ENCODE peak calls at places on chromosomes 6 and 20, in six cellular contexts. D is NCI-H1092 treated with DMSO at 0.1 percent for 48 hours; U is CD4-positive, alpha-beta memory T cell; O is astrocyte of the spinal cord; Z is kidney glomerular epithelial cell; X is right lobe of liver. K is an unnamed sample.

GRCh38 chr6:159012201-159012600 is 12.2 kb upstream of the RSPH3 start:
- DNase-seq in D (no peak), U (no peak), O (peak), Z (peak), X (no peak), K (no peak)

GRCh38 chr6:10420546-10421507 is 6.0 kb upstream of the TFAP2A start:
- DNase-seq in D (no peak), U (no peak), O (no peak), Z (no peak), X (no peak), K (no peak)

GRCh38 chr6:101397199-101397598 is 3.7 kb downstream of the GRIK2 start:
- DNase-seq in D (peak), U (no peak), O (peak), Z (no peak), X (no peak), K (peak)

GRCh38 chr20:39876974-39877615 is 811.9 kb downstream of the MAFB start:
- DNase-seq in D (peak), U (no peak), O (no peak), Z (no peak), X (no peak), K (peak)

GRCh38 chr6:38527371-38527770 is 112.4 kb downstream of the BTBD9 start:
- DNase-seq in D (no peak), U (no peak), O (no peak), Z (no peak), X (no peak), K (no peak)

GRCh38 chr20:17595846-17596245 is 26.0 kb downstream of the DSTN start:
- DNase-seq in D (no peak), U (no peak), O (no peak), Z (no peak), X (no peak), K (no peak)

GRCh38 chr20:16434087-16434664 is 139.1 kb downstream of the KIF16B start:
- DNase-seq in D (peak), U (no peak), O (peak), Z (no peak), X (peak), K (no peak)

GRCh38 chr6:158414900-158415299 is 102.6 kb downstream of the TULP4 start:
- DNase-seq in D (no peak), U (no peak), O (peak), Z (peak), X (no peak), K (no peak)

GRCh38 chr6:33073431-33073871 is at the start of gene HLA-DPA1:
- DNase-seq in D (no peak), U (peak), O (no peak), Z (peak), X (no peak), K (no peak)

GRCh38 chr6:39411465-39411864 is 89.0 kb upstream of the KCNK16 start:
- DNase-seq in D (no peak), U (no peak), O (peak), Z (peak), X (no peak), K (no peak)

GRCh38 chr6:138986578-138986977 is 1.5 kb downstream of the REPS1 start:
- DNase-seq in D (no peak), U (peak), O (peak), Z (peak), X (no peak), K (no peak)

GRCh38 chr6:31399589-31400466 is 3.6 kb upstream of the MICA start:
- DNase-seq in D (peak), U (peak), O (peak), Z (peak), X (peak), K (no peak)

GRCh38 chr20:63740070-63740500 is 509 bp downstream of the SLC2A4RG start:
- DNase-seq in D (no peak), U (peak), O (peak), Z (peak), X (peak), K (peak)

GRCh38 chr6:87697581-87698552 is 4.2 kb downstream of the AKIRIN2 start:
- DNase-seq in D (peak), U (no peak), O (peak), Z (no peak), X (no peak), K (peak)

GRCh38 chr6:159101656-159102055 is 56.9 kb upstream of the TAGAP start:
- DNase-seq in D (no peak), U (no peak), O (no peak), Z (no peak), X (no peak), K (no peak)

GRCh38 chr20:62876826-62877728 is 15.5 kb upstream of the TCFL5 start:
- DNase-seq in D (no peak), U (no peak), O (no peak), Z (no peak), X (no peak), K (no peak)

GRCh38 chr20:44467289-44467883 is 8.3 kb upstream of the TTPAL start:
- DNase-seq in D (no peak), U (no peak), O (peak), Z (no peak), X (peak), K (no peak)

GRCh38 chr6:163837681-163838431 is 423.3 kb downstream of the QKI start:
- DNase-seq in D (no peak), U (no peak), O (no peak), Z (no peak), X (no peak), K (no peak)

GRCh38 chr6:4139272-4139671 is 3.9 kb upstream of the ECI2 start:
- DNase-seq in D (no peak), U (no peak), O (no peak), Z (no peak), X (no peak), K (no peak)

GRCh38 chr20:37989601-37990001 is 43.7 kb downstream of the TTI1 start:
- DNase-seq in D (no peak), U (no peak), O (peak), Z (no peak), X (no peak), K (peak)

GRCh38 chr20:35886537-35886936 is 67.8 kb downstream of the SCAND1 start:
- DNase-seq in D (no peak), U (no peak), O (no peak), Z (no peak), X (no peak), K (no peak)

GRCh38 chr20:37347891-37348642 is 2.1 kb downstream of the SRC start:
- DNase-seq in D (no peak), U (no peak), O (no peak), Z (no peak), X (no peak), K (no peak)

GRCh38 chr6:160919713-160920112 is 71.9 kb upstream of the MAP3K4 start:
- DNase-seq in D (no peak), U (no peak), O (peak), Z (peak), X (no peak), K (no peak)

GRCh38 chr6:35782424-35782823 is 1.6 kb downstream of the CLPSL1 start:
- DNase-seq in D (no peak), U (no peak), O (no peak), Z (no peak), X (peak), K (no peak)

GRCh38 chr20:13904766-13905165 is 85.6 kb downstream of the SEL1L2 start:
- DNase-seq in D (no peak), U (no peak), O (no peak), Z (no peak), X (no peak), K (no peak)

GRCh38 chr6:36784379-36784636 is 54.9 kb downstream of the CPNE5 start:
- DNase-seq in D (no peak), U (no peak), O (no peak), Z (no peak), X (no peak), K (no peak)

GRCh38 chr6:160194808-160195207 is 63.8 kb downstream of the SLC22A2 start:
- DNase-seq in D (no peak), U (no peak), O (no peak), Z (no peak), X (no peak), K (no peak)

GRCh38 chr6:25103603-25104002 is 167.8 kb upstream of the RIPOR2 start:
- DNase-seq in D (no peak), U (no peak), O (no peak), Z (no peak), X (no peak), K (no peak)

GRCh38 chr6:3749991-3750323 is 1.6 kb downstream of the PXDC1 start:
- DNase-seq in D (no peak), U (no peak), O (peak), Z (peak), X (peak), K (no peak)

GRCh38 chr6:74256387-74257180 is 560.6 kb downstream of the CD109 start:
- DNase-seq in D (no peak), U (no peak), O (no peak), Z (peak), X (no peak), K (no peak)

GRCh38 chr20:60565093-60565492 is 606.9 kb downstream of the CDH26 start:
- DNase-seq in D (peak), U (no peak), O (no peak), Z (no peak), X (no peak), K (no peak)

K was measured in NCI-H345.